ENCODE peak calls at places on chromosomes 11 and 22, in nine cellular contexts. B is esophagus squamous epithelium; P is IMR-90; V is A549; H is BE2C; A is lung; X is CD8-positive, alpha-beta memory T cell; N is GM23338; K is PC-3. O is an unnamed sample.
A peak's percentile ranks its signal among the peaks of the same experiment; 100 is the strongest.

GRCh38 chr11:44708523-44709280 is 18.1 kb upstream of the TSPAN18 start:
- DNase-seq in B (no peak), P (no peak), V (no peak), H (no peak), A (no peak), X (no peak), N (no peak), K (no peak), O (no peak)

GRCh38 chr11:47979378-47980092 is 824 bp upstream of the PTPRJ start:
- DNase-seq in B (no peak), P (no peak), V (peak; percentile 61), H (no peak), A (no peak), X (no peak), N (peak; percentile 79), K (no peak), O (no peak)

GRCh38 chr11:19633276-19633675 is 79.4 kb upstream of the NAV2 start:
- DNase-seq in B (no peak), P (no peak), V (no peak), H (no peak), A (peak; percentile 69), X (no peak), N (peak; percentile 8), K (no peak), O (no peak)

GRCh38 chr11:112797653-112798293 is 163.4 kb upstream of the NCAM1 start:
- DNase-seq in B (no peak), P (no peak), V (no peak), H (peak; percentile 76), A (no peak), X (no peak), N (peak; percentile 70), K (peak; percentile 35), O (peak; percentile 67)

GRCh38 chr11:126733685-126734084 is 266.9 kb downstream of the KIRREL3 start:
- DNase-seq in B (no peak), P (peak; percentile 25), V (no peak), H (no peak), A (no peak), X (no peak), N (no peak), K (no peak), O (no peak)

GRCh38 chr22:45064313-45065268 is 54.8 kb upstream of the PHF21B start:
- DNase-seq in B (no peak), P (peak; percentile 87), V (no peak), H (no peak), A (no peak), X (no peak), N (no peak), K (peak; percentile 71), O (peak; percentile 22)

GRCh38 chr11:70303070-70303469 is 32.6 kb downstream of the PPFIA1 start:
- DNase-seq in B (no peak), P (peak; percentile 73), V (no peak), H (no peak), A (no peak), X (no peak), N (no peak), K (peak; percentile 44), O (peak; percentile 54)

GRCh38 chr11:91641153-91641552 is 583.5 kb upstream of the FAT3 start:
- DNase-seq in B (no peak), P (no peak), V (no peak), H (no peak), A (no peak), X (no peak), N (no peak), K (no peak), O (no peak)

GRCh38 chr11:35529971-35530495 is 4.6 kb upstream of the PAMR1 start:
- DNase-seq in B (no peak), P (peak; percentile 98), V (no peak), H (peak; percentile 65), A (no peak), X (no peak), N (no peak), K (peak; percentile 91), O (no peak)

GRCh38 chr11:110830344-110831141 is 118.3 kb upstream of the ARHGAP20 start:
- DNase-seq in B (no peak), P (peak; percentile 53), V (no peak), H (no peak), A (no peak), X (no peak), N (peak; percentile 64), K (no peak), O (no peak)

GRCh38 chr11:71368966-71369365 is 79.2 kb downstream of the DHCR7 start:
- DNase-seq in B (no peak), P (no peak), V (no peak), H (no peak), A (no peak), X (no peak), N (no peak), K (no peak), O (no peak)

GRCh38 chr11:44988111-44988510 is 37.4 kb upstream of the TP53I11 start:
- DNase-seq in B (no peak), P (no peak), V (no peak), H (no peak), A (no peak), X (no peak), N (no peak), K (no peak), O (no peak)

GRCh38 chr11:36088234-36088975 is 144.5 kb downstream of the LDLRAD3 start:
- DNase-seq in B (no peak), P (peak; percentile 44), V (no peak), H (no peak), A (no peak), X (no peak), N (no peak), K (no peak), O (no peak)

GRCh38 chr11:33040127-33040861 is 922 bp downstream of the TCP11L1 start:
- DNase-seq in B (no peak), P (peak; percentile 44), V (peak; percentile 60), H (no peak), A (no peak), X (peak; percentile 58), N (peak; percentile 22), K (peak; percentile 15), O (no peak)

DNA sequence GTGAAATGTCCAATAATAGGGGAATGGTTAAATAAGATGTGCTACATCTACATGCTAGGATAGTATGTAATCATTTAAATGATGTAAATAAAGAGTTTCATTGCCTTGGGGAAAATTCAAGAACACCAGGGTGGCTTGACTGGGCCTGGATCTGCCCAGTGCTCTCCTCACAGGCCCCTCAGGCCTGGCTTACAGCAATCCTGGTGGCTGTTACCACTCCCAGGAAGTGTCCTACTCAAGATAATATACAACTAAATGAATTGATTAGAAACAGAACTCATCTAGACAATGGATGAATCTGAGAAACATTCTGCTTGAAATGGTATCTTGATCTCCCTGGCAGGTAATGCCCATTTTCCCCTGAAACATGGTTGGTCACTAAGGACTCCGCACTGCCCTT is 30.8 kb downstream of the MAP6 start:
- DNase-seq in B (no peak), P (no peak), V (no peak), H (peak; percentile 58), A (no peak), X (no peak), N (no peak), K (no peak), O (no peak)
- H3K4me1 ChIP-seq in B (peaks cover 3% of the 10 kb centered on the region), P (peaks cover 8% of the 10 kb centered on the region), V (no peaks in the 10 kb centered on the region), H (peaks cover 43% of the 10 kb centered on the region), A (peaks cover 6% of the 10 kb centered on the region), X (no peaks in the 10 kb centered on the region), N (peaks cover 3% of the 10 kb centered on the region), K (no peaks in the 10 kb centered on the region), O (peaks cover 15% of the 10 kb centered on the region)

DNA sequence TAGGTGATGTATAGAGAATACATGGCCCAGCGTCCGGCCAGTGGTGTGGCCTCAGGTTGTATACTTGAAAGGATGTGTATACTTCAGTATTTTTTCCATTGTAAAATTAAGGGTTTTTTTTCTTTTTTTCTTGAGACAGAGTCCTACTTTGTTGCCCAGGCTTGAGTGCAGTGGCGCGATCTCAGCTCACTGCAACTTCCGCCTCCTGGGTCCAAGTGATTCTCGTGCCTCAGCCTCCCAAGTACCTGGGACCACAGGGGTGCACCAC is 15.8 kb downstream of the ZBTB16 start:
- DNase-seq in B (no peak), P (no peak), V (no peak), H (no peak), A (no peak), X (no peak), N (no peak), K (no peak), O (no peak)
- H3K4me1 ChIP-seq in B (peaks cover 20% of the 10 kb centered on the region), P (no peaks in the 10 kb centered on the region), V (no peaks in the 10 kb centered on the region), H (no peaks in the 10 kb centered on the region), A (peaks cover 50% of the 10 kb centered on the region), X (peaks cover 54% of the 10 kb centered on the region), N (peaks cover 29% of the 10 kb centered on the region), K (no peaks in the 10 kb centered on the region), O (peaks cover 98% of the 10 kb centered on the region)

GRCh38 chr22:48894064-48894671 is 933.5 kb downstream of the BRD1 start:
- DNase-seq in B (no peak), P (no peak), V (peak; percentile 5), H (no peak), A (no peak), X (no peak), N (no peak), K (no peak), O (no peak)

GRCh38 chr22:48891688-48892380 is 935.8 kb downstream of the BRD1 start:
- DNase-seq in B (no peak), P (no peak), V (no peak), H (no peak), A (no peak), X (peak; percentile 13), N (no peak), K (no peak), O (no peak)

GRCh38 chr22:48892571-48893287 is 934.9 kb downstream of the BRD1 start:
- DNase-seq in B (no peak), P (no peak), V (no peak), H (no peak), A (no peak), X (peak; percentile 36), N (no peak), K (no peak), O (no peak)

GRCh38 chr22:48894804-48895250 is 932.8 kb downstream of the BRD1 start:
- DNase-seq in B (no peak), P (no peak), V (no peak), H (no peak), A (no peak), X (no peak), N (no peak), K (no peak), O (no peak)

DNA sequence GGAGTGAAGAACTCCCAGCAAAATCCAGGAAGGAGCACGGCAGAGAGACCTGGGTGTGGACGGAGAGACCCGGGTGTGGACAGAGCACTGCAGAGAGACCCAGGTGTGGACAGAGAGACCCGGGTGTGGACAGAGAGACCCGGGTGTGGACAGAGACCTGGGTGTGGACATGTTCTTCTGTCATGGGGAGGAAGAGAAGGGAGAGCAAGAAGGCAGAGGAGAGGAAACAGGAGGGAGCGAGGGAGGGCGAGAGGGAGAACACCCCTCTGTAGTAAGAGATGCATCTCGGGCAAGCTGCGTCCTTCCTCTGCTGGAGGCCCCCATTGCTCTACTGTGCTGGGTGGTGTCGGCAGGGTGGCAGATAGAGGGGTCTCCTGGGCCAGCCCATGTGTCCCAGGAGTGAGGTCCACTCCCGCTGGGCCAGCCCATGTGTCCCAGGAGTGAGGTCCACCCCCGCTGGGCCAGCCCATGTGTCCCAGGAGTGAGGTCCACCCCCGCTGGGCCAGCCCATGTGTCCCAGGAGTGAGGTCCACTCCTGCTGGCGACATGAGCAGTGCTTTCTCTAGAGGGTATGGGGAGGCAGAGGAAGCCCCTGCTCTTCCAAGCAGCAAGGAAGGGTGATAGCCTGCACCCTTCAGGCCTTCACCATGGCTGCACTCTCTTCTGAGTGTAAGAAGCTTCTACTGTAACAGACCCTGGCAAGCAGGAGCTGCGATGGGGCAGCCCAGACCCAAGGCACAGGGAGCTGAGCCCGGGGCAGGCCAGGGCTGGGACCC is 934.2 kb downstream of the BRD1 start:
- DNase-seq in B (no peak), P (no peak), V (no peak), H (no peak), A (no peak), X (no peak), N (no peak), K (no peak), O (no peak)
- H3K4me1 ChIP-seq in B (no peaks in the 10 kb centered on the region), P (no peaks in the 10 kb centered on the region), V (no peaks in the 10 kb centered on the region), H (no peaks in the 10 kb centered on the region), A (no peaks in the 10 kb centered on the region), X (no peaks in the 10 kb centered on the region), N (no peaks in the 10 kb centered on the region), K (no peaks in the 10 kb centered on the region), O (no peaks in the 10 kb centered on the region)

GRCh38 chr22:43094085-43094484 is 4.9 kb upstream of the TTLL1 start:
- DNase-seq in B (no peak), P (peak; percentile 18), V (no peak), H (peak; percentile 66), A (no peak), X (no peak), N (no peak), K (peak; percentile 84), O (peak; percentile 93)
- H3K4me1 ChIP-seq in B (peaks cover 5% of the 10 kb centered on the region), P (peaks cover 2% of the 10 kb centered on the region), V (peaks cover 12% of the 10 kb centered on the region), H (peaks cover 5% of the 10 kb centered on the region), A (no peaks in the 10 kb centered on the region), X (no peaks in the 10 kb centered on the region), N (no peaks in the 10 kb centered on the region), K (peaks cover 9% of the 10 kb centered on the region), O (no peaks in the 10 kb centered on the region)

O was measured in adrenal gland.